ENCODE peak calls at places on chromosomes 1 and 21, in four cellular contexts. One of them, this sample, is unnamed.

GRCh38 chr21:30129246-30129645 is 37.4 kb downstream of the CLDN17 start:
- DNase-seq in HepG2: no peak
- DNase-seq in WTC11: no peak
- DNase-seq in GM12878: no peak
- DNase-seq in this sample: no peak

GRCh38 chr1:50084389-50084788 is 24.3 kb upstream of the ELAVL4 start:
- DNase-seq in GM12878: no peak
- DNase-seq in WTC11: no peak
- DNase-seq in HepG2: no peak
- DNase-seq in this sample: no peak

GRCh38 chr1:47208374-47208850 is 18.6 kb upstream of the PDZK1IP1 start:
- DNase-seq in HepG2: no peak
- DNase-seq in GM12878: no peak
- DNase-seq in WTC11: peak
- DNase-seq in this sample: no peak

GRCh38 chr1:223142795-223143759 is at the start of gene TLR5:
- DNase-seq in GM12878: peak
- DNase-seq in HepG2: no peak
- DNase-seq in WTC11: peak
- DNase-seq in this sample: peak

GRCh38 chr1:234617135-234617985 is 7.4 kb upstream of the IRF2BP2 start:
- DNase-seq in WTC11: no peak
- DNase-seq in GM12878: no peak
- DNase-seq in HepG2: no peak
- DNase-seq in this sample: no peak

GRCh38 chr21:26966978-26967913 is at the start of gene ADAMTS5:
- DNase-seq in HepG2: no peak
- DNase-seq in GM12878: no peak
- DNase-seq in WTC11: peak
- DNase-seq in this sample: no peak

GRCh38 chr1:100567062-100567461 is 29.1 kb downstream of the GPR88 start:
- DNase-seq in WTC11: no peak
- DNase-seq in HepG2: no peak
- DNase-seq in GM12878: no peak
- DNase-seq in this sample: no peak

GRCh38 chr1:6412896-6413295 is 6.8 kb downstream of the HES2 start:
- DNase-seq in GM12878: no peak
- DNase-seq in WTC11: no peak
- DNase-seq in HepG2: peak
- DNase-seq in this sample: no peak

GRCh38 chr1:203572134-203572625 is 54.5 kb upstream of the ATP2B4 start:
- DNase-seq in WTC11: peak
- DNase-seq in HepG2: no peak
- DNase-seq in GM12878: no peak
- DNase-seq in this sample: no peak

GRCh38 chr1:222594789-222595188 is 5.1 kb upstream of the TAF1A start:
- DNase-seq in WTC11: no peak
- DNase-seq in HepG2: no peak
- DNase-seq in GM12878: no peak
- DNase-seq in this sample: no peak

GRCh38 chr1:101112051-101112770 is 86.6 kb upstream of the DPH5 start:
- DNase-seq in WTC11: no peak
- DNase-seq in HepG2: no peak
- DNase-seq in GM12878: peak
- DNase-seq in this sample: peak

GRCh38 chr1:115429884-115430283 is 91.8 kb upstream of the NGF start:
- DNase-seq in HepG2: no peak
- DNase-seq in GM12878: no peak
- DNase-seq in WTC11: no peak
- DNase-seq in this sample: no peak

GRCh38 chr1:26999440-26999987 is 6.0 kb downstream of the TRNP1 start:
- DNase-seq in WTC11: peak
- DNase-seq in GM12878: no peak
- DNase-seq in HepG2: peak
- DNase-seq in this sample: no peak
- TF ChIP-seq TCF7 in WTC11: no peak
- TF ChIP-seq TCF7 in GM12878: no peak
- TF ChIP-seq TCF7 in HepG2: no peak
- TF ChIP-seq TCF7 in this sample: no peak

GRCh38 chr1:71046891-71047634 is 553 bp downstream of the PTGER3 start:
- DNase-seq in GM12878: no peak
- DNase-seq in HepG2: no peak
- DNase-seq in WTC11: peak
- DNase-seq in this sample: peak

GRCh38 chr1:71044833-71045232 is 2.8 kb downstream of the PTGER3 start:
- DNase-seq in WTC11: no peak
- DNase-seq in HepG2: no peak
- DNase-seq in GM12878: no peak
- DNase-seq in this sample: peak

GRCh38 chr1:71049951-71050598 is 2.5 kb upstream of the PTGER3 start:
- DNase-seq in HepG2: peak
- DNase-seq in GM12878: peak
- DNase-seq in WTC11: no peak
- DNase-seq in this sample: peak

GRCh38 chr1:71045463-71046028 is 2.1 kb downstream of the PTGER3 start:
- DNase-seq in GM12878: no peak
- DNase-seq in WTC11: no peak
- DNase-seq in HepG2: no peak
- DNase-seq in this sample: peak

DNA sequence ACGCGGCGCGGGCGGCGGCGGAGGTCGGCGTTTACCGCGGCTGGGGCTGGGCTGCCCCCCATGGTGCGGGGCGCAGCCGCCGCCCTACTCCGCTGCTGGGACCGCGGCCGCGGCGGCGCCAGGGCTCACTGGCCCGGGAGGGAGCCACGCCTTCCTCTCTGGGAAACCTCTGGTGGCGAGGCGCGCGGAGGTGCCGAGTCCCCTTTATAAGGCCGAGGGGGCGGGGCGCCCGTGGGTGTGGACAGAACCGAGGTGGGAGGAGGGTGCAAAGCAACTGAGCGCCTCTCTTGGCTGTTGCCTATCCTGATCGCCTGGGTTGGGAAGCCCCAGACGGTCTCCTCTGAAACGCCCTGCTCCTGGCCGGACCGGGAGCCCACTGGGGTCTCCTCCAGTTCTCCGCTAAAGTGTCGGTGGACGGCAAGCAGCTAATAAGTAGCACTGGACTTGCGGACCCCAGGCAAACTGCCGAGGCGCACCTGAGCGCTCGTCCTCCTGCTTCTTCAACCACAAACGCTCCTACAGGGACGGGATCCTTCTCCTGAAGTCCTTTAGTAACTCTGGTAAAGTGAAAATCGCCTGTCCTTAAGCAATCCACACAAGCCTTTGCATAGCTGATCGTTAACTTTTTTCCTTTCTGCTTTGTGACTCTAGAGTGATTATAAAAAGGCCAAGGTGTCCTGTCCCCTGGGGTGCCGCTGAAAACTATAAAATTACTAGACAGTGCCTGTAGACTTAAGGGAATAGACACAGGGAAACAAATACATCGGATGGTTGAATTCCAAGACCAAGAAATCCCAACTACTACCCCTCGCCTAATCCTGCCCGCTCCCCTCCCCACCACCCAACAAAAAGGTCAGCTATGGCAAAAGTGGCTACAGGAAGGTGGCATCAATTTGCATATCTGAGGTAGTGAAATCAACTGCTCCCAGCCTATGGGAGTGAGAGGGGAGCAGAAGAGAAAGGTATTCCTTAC is at the start of gene PTGER3:
- DNase-seq in HepG2: peak
- DNase-seq in GM12878: no peak
- DNase-seq in WTC11: peak
- DNase-seq in this sample: peak
- TF ChIP-seq TCF7 in HepG2: no peak
- TF ChIP-seq TCF7 in GM12878: no peak
- TF ChIP-seq TCF7 in WTC11: no peak
- TF ChIP-seq TCF7 in this sample: no peak

GRCh38 chr1:9069324-9070100 is at the start of gene SLC2A5:
- DNase-seq in HepG2: no peak
- DNase-seq in WTC11: no peak
- DNase-seq in GM12878: peak
- DNase-seq in this sample: no peak
- TF ChIP-seq TCF7 in HepG2: no peak
- TF ChIP-seq TCF7 in WTC11: no peak
- TF ChIP-seq TCF7 in GM12878: no peak
- TF ChIP-seq TCF7 in this sample: no peak

GRCh38 chr1:83058327-83058726 is 940.6 kb downstream of the TTLL7 start:
- DNase-seq in GM12878: no peak
- DNase-seq in HepG2: no peak
- DNase-seq in WTC11: no peak
- DNase-seq in this sample: no peak

GRCh38 chr1:83052865-83053264 is 946.1 kb downstream of the TTLL7 start:
- DNase-seq in GM12878: no peak
- DNase-seq in HepG2: no peak
- DNase-seq in WTC11: no peak
- DNase-seq in this sample: no peak

GRCh38 chr1:83055391-83056170 is 943.4 kb downstream of the TTLL7 start:
- DNase-seq in WTC11: no peak
- DNase-seq in HepG2: no peak
- DNase-seq in GM12878: no peak
- DNase-seq in this sample: no peak

DNA sequence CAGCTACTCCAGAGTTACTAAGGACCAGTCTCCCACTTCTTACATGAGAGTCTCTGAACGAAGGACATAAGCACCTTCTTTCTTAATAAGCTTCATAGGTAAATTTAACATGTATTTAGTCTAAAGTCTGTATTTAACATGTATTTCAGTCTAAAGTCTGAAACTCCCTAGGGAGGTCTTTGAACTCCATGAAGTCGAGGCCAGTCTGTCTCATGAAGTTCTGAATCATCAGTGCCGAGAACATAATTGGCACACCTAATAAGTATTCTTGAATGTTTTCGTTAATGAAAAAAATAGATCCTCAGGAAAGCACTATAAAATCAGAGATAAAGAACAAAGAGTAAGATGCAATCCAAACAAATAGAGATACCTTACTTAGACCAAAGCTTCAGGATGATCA is 945.5 kb downstream of the TTLL7 start:
- DNase-seq in HepG2: no peak
- DNase-seq in GM12878: no peak
- DNase-seq in WTC11: no peak
- DNase-seq in this sample: no peak
- TF ChIP-seq TCF7 in HepG2: no peak
- TF ChIP-seq TCF7 in GM12878: no peak
- TF ChIP-seq TCF7 in WTC11: no peak
- TF ChIP-seq TCF7 in this sample: no peak

GRCh38 chr1:169550294-169550693 is 36.0 kb downstream of the F5 start:
- DNase-seq in WTC11: no peak
- DNase-seq in GM12878: no peak
- DNase-seq in HepG2: peak
- DNase-seq in this sample: peak
- TF ChIP-seq TCF7 in WTC11: no peak
- TF ChIP-seq TCF7 in GM12878: no peak
- TF ChIP-seq TCF7 in HepG2: no peak
- TF ChIP-seq TCF7 in this sample: no peak

GRCh38 chr1:34656706-34657105 is 98.1 kb upstream of the GJB5 start:
- DNase-seq in GM12878: no peak
- DNase-seq in HepG2: no peak
- DNase-seq in WTC11: no peak
- DNase-seq in this sample: no peak
- TF ChIP-seq TCF7 in GM12878: no peak
- TF ChIP-seq TCF7 in HepG2: no peak
- TF ChIP-seq TCF7 in WTC11: no peak
- TF ChIP-seq TCF7 in this sample: no peak

GRCh38 chr1:54795100-54795665 is 5.9 kb downstream of the TTC22 start:
- DNase-seq in GM12878: no peak
- DNase-seq in WTC11: no peak
- DNase-seq in HepG2: no peak
- DNase-seq in this sample: no peak
- TF ChIP-seq TCF7 in GM12878: no peak
- TF ChIP-seq TCF7 in WTC11: no peak
- TF ChIP-seq TCF7 in HepG2: no peak
- TF ChIP-seq TCF7 in this sample: no peak